ENCODE peak calls at places on chromosomes 1 and 21, in five cellular contexts. One of them, this sample, is unnamed.

GRCh38 chr1:42420145-42420544 is 35.7 kb downstream of the ZMYND12 start:
- DNase-seq in K562: no peak
- DNase-seq in left ventricle myocardium superior: no peak
- DNase-seq in NCI-H1694: no peak
- DNase-seq in activated T-cell treated with anti-CD3 and anti-CD28 coated beads for 1 hour: no peak
- DNase-seq in this sample: no peak

GRCh38 chr1:150970818-150971582 is 3.6 kb downstream of the CERS2 start:
- DNase-seq in NCI-H1694: no peak
- DNase-seq in left ventricle myocardium superior: peak; percentile 86
- DNase-seq in activated T-cell treated with anti-CD3 and anti-CD28 coated beads for 1 hour: no peak
- DNase-seq in K562: no peak
- DNase-seq in this sample: peak; percentile 62

GRCh38 chr1:44010935-44011610 is 19.7 kb downstream of the CCDC24 start:
- DNase-seq in NCI-H1694: no peak
- DNase-seq in left ventricle myocardium superior: no peak
- DNase-seq in activated T-cell treated with anti-CD3 and anti-CD28 coated beads for 1 hour: no peak
- DNase-seq in K562: no peak
- DNase-seq in this sample: no peak

GRCh38 chr1:227889047-227889862 is 58.5 kb downstream of the WNT9A start:
- DNase-seq in left ventricle myocardium superior: no peak
- DNase-seq in activated T-cell treated with anti-CD3 and anti-CD28 coated beads for 1 hour: no peak
- DNase-seq in NCI-H1694: no peak
- DNase-seq in K562: peak; percentile 87
- DNase-seq in this sample: no peak

GRCh38 chr1:36691374-36691773 is 208.7 kb upstream of the CSF3R start:
- DNase-seq in activated T-cell treated with anti-CD3 and anti-CD28 coated beads for 1 hour: no peak
- DNase-seq in K562: no peak
- DNase-seq in NCI-H1694: no peak
- DNase-seq in left ventricle myocardium superior: no peak
- DNase-seq in this sample: no peak

GRCh38 chr1:42529724-42530161 is 66.7 kb downstream of the CCDC30 start:
- DNase-seq in activated T-cell treated with anti-CD3 and anti-CD28 coated beads for 1 hour: no peak
- DNase-seq in left ventricle myocardium superior: no peak
- DNase-seq in K562: no peak
- DNase-seq in NCI-H1694: no peak
- DNase-seq in this sample: peak; percentile 72

GRCh38 chr1:209302777-209303642 is 280.5 kb upstream of the CAMK1G start:
- DNase-seq in left ventricle myocardium superior: no peak
- DNase-seq in K562: no peak
- DNase-seq in activated T-cell treated with anti-CD3 and anti-CD28 coated beads for 1 hour: no peak
- DNase-seq in NCI-H1694: no peak
- DNase-seq in this sample: no peak

GRCh38 chr21:45982758-45983731 is 1.5 kb downstream of the COL6A1 start:
- DNase-seq in NCI-H1694: no peak
- DNase-seq in activated T-cell treated with anti-CD3 and anti-CD28 coated beads for 1 hour: no peak
- DNase-seq in left ventricle myocardium superior: peak; percentile 42
- DNase-seq in K562: no peak
- DNase-seq in this sample: no peak

GRCh38 chr1:92961131-92961895 is at the start of gene DIPK1A:
- DNase-seq in activated T-cell treated with anti-CD3 and anti-CD28 coated beads for 1 hour: peak; percentile 59
- DNase-seq in left ventricle myocardium superior: peak; percentile 89
- DNase-seq in NCI-H1694: no peak
- DNase-seq in K562: peak; percentile 93
- DNase-seq in this sample: peak; percentile 70

GRCh38 chr1:150302338-150302737 is 8.7 kb downstream of the MRPS21 start:
- DNase-seq in NCI-H1694: no peak
- DNase-seq in K562: no peak
- DNase-seq in activated T-cell treated with anti-CD3 and anti-CD28 coated beads for 1 hour: no peak
- DNase-seq in left ventricle myocardium superior: no peak
- DNase-seq in this sample: no peak

GRCh38 chr1:160451859-160452232 is 51.5 kb downstream of the VANGL2 start:
- DNase-seq in NCI-H1694: no peak
- DNase-seq in K562: no peak
- DNase-seq in left ventricle myocardium superior: no peak
- DNase-seq in activated T-cell treated with anti-CD3 and anti-CD28 coated beads for 1 hour: no peak
- DNase-seq in this sample: no peak

GRCh38 chr1:7068552-7068951 is 283.3 kb downstream of the CAMTA1 start:
- DNase-seq in left ventricle myocardium superior: no peak
- DNase-seq in K562: no peak
- DNase-seq in NCI-H1694: no peak
- DNase-seq in activated T-cell treated with anti-CD3 and anti-CD28 coated beads for 1 hour: no peak
- DNase-seq in this sample: no peak

GRCh38 chr1:41768538-41768937 is 150.2 kb downstream of the HIVEP3 start:
- DNase-seq in K562: no peak
- DNase-seq in activated T-cell treated with anti-CD3 and anti-CD28 coated beads for 1 hour: no peak
- DNase-seq in left ventricle myocardium superior: no peak
- DNase-seq in NCI-H1694: no peak
- DNase-seq in this sample: no peak

GRCh38 chr1:87451229-87451900 is 122.7 kb downstream of the LMO4 start:
- DNase-seq in NCI-H1694: no peak
- DNase-seq in K562: no peak
- DNase-seq in left ventricle myocardium superior: no peak
- DNase-seq in activated T-cell treated with anti-CD3 and anti-CD28 coated beads for 1 hour: no peak
- DNase-seq in this sample: peak; percentile 71

GRCh38 chr1:156151093-156151688 is 2.2 kb upstream of the SEMA4A start:
- DNase-seq in activated T-cell treated with anti-CD3 and anti-CD28 coated beads for 1 hour: no peak
- DNase-seq in NCI-H1694: no peak
- DNase-seq in left ventricle myocardium superior: no peak
- DNase-seq in K562: no peak
- DNase-seq in this sample: peak; percentile 62

GRCh38 chr1:176033474-176033873 is 173.6 kb downstream of the COP1 start:
- DNase-seq in activated T-cell treated with anti-CD3 and anti-CD28 coated beads for 1 hour: no peak
- DNase-seq in left ventricle myocardium superior: no peak
- DNase-seq in NCI-H1694: no peak
- DNase-seq in K562: no peak
- DNase-seq in this sample: peak; percentile 44

GRCh38 chr1:15764890-15765289 is 6.3 kb downstream of the FBLIM1 start:
- DNase-seq in left ventricle myocardium superior: no peak
- DNase-seq in K562: no peak
- DNase-seq in NCI-H1694: no peak
- DNase-seq in activated T-cell treated with anti-CD3 and anti-CD28 coated beads for 1 hour: no peak
- DNase-seq in this sample: no peak

This sample was measured in IMR-90.